ENCODE peak calls at places on chromosomes 16 and 17, in ten cellular contexts. W is mesothelial cell of epicardium, V is nephron progenitor cell, Y is foreskin fibroblast, D is dorsolateral prefrontal cortex, N is BE2C, S is neural progenitor cell, T is heart left ventricle, B is prostate gland, K is AG04450. J is an unnamed sample.
A peak's percentile ranks its signal among the peaks of the same experiment; 100 is the strongest.

GRCh38 chr16:6643083-6643686 is 689.5 kb upstream of the RBFOX1 start:
- DNase-seq in V (peak; percentile 71), K (peak; percentile 1), W (no peak), T (no peak), B (peak; percentile 45), S (peak; percentile 59), D (peak; percentile 51), N (peak; percentile 25), Y (peak; percentile 32), J (peak; percentile 10)

GRCh38 chr16:87560428-87561199 is 41.7 kb upstream of the JPH3 start:
- DNase-seq in K (no peak), D (no peak), W (no peak), V (no peak), T (peak; percentile 34), S (no peak), B (no peak), Y (no peak), N (peak; percentile 93), J (no peak)

GRCh38 chr17:55430531-55431228 is 9.0 kb upstream of the MMD start:
- DNase-seq in W (no peak), V (no peak), N (peak; percentile 61), S (no peak), K (no peak), T (no peak), B (no peak), D (no peak), Y (no peak), J (no peak)

GRCh38 chr16:81641403-81642106 is 137.5 kb upstream of the PLCG2 start:
- DNase-seq in B (no peak), D (no peak), S (peak; percentile 84), T (no peak), N (peak; percentile 85), K (no peak), V (peak; percentile 37), Y (no peak), W (no peak), J (no peak)

GRCh38 chr16:5461141-5461540 is 363.5 kb upstream of the EEF2KMT start:
- DNase-seq in Y (no peak), K (no peak), N (peak; percentile 30), D (no peak), B (no peak), V (no peak), W (no peak), S (no peak), T (no peak), J (no peak)

GRCh38 chr17:65278050-65278819 is 141.1 kb downstream of the RGS9 start:
- DNase-seq in S (peak; percentile 88), D (no peak), W (peak; percentile 51), N (peak; percentile 53), K (no peak), V (peak; percentile 78), Y (peak; percentile 54), T (peak; percentile 17), B (peak; percentile 44), J (peak; percentile 18)

GRCh38 chr17:57097832-57098421 is 12.9 kb downstream of the AKAP1 start:
- DNase-seq in D (no peak), Y (peak; percentile 66), V (no peak), N (peak; percentile 57), S (no peak), T (peak; percentile 76), W (no peak), K (no peak), B (no peak), J (peak; percentile 25)

GRCh38 chr17:60077672-60078519 is 825 bp downstream of the HEATR6 start:
- DNase-seq in W (no peak), S (peak; percentile 10), D (no peak), V (no peak), K (no peak), B (no peak), N (no peak), Y (peak; percentile 45), T (no peak), J (no peak)

GRCh38 chr17:34300652-34301390 is 15.3 kb downstream of the CCL11 start:
- DNase-seq in D (no peak), V (no peak), W (no peak), N (no peak), Y (peak; percentile 55), T (no peak), K (no peak), B (no peak), S (no peak), J (no peak)

GRCh38 chr16:7101054-7101453 is 231.6 kb upstream of the RBFOX1 start:
- DNase-seq in V (no peak), W (no peak), S (no peak), N (no peak), Y (no peak), K (no peak), B (no peak), D (no peak), T (no peak), J (no peak)

GRCh38 chr16:716250-716607 is 1.3 kb downstream of the METRN start:
- DNase-seq in D (peak; percentile 92), S (peak; percentile 95), T (no peak), Y (peak; percentile 44), B (no peak), W (no peak), V (peak; percentile 81), N (peak; percentile 70), K (no peak), J (no peak)

GRCh38 chr17:19386974-19387920 is at the start of gene MFAP4:
- DNase-seq in D (no peak), T (peak; percentile 71), S (peak; percentile 80), N (peak; percentile 67), V (peak; percentile 73), W (peak; percentile 75), Y (peak; percentile 77), B (no peak), K (peak; percentile 88), J (peak; percentile 91)

GRCh38 chr17:58337126-58337599 is 8.6 kb upstream of the TSPOAP1 start:
- DNase-seq in N (no peak), V (no peak), K (no peak), D (no peak), S (no peak), W (no peak), B (no peak), Y (no peak), T (no peak), J (no peak)

GRCh38 chr17:8875957-8876356 is 8.5 kb upstream of the PIK3R6 start:
- DNase-seq in V (no peak), B (no peak), S (no peak), N (no peak), T (no peak), K (no peak), D (no peak), Y (peak; percentile 27), W (no peak), J (no peak)

GRCh38 chr17:4172356-4172755 is 29.4 kb downstream of the CYB5D2 start:
- DNase-seq in Y (no peak), T (no peak), N (no peak), D (no peak), W (no peak), B (no peak), K (no peak), V (no peak), S (no peak), J (no peak)

GRCh38 chr17:17922198-17922901 is 49.9 kb downstream of the TOM1L2 start:
- DNase-seq in V (peak; percentile 28), K (no peak), T (no peak), W (no peak), N (no peak), B (no peak), Y (no peak), S (no peak), D (no peak), J (no peak)

GRCh38 chr17:38674013-38674748 is 576 bp downstream of the EPOP start:
- DNase-seq in K (no peak), N (peak; percentile 38), B (no peak), W (no peak), S (peak; percentile 65), Y (no peak), D (no peak), V (peak; percentile 34), T (no peak), J (no peak)

GRCh38 chr17:30148376-30148775 is 31.8 kb downstream of the NSRP1 start:
- DNase-seq in N (no peak), S (no peak), V (no peak), T (no peak), Y (no peak), K (no peak), D (no peak), B (no peak), W (no peak), J (no peak)

GRCh38 chr17:66836063-66837005 is 1.4 kb downstream of the CACNG5 start:
- DNase-seq in T (no peak), W (no peak), D (no peak), S (no peak), V (no peak), K (no peak), Y (no peak), B (no peak), N (no peak), J (no peak)

DNA sequence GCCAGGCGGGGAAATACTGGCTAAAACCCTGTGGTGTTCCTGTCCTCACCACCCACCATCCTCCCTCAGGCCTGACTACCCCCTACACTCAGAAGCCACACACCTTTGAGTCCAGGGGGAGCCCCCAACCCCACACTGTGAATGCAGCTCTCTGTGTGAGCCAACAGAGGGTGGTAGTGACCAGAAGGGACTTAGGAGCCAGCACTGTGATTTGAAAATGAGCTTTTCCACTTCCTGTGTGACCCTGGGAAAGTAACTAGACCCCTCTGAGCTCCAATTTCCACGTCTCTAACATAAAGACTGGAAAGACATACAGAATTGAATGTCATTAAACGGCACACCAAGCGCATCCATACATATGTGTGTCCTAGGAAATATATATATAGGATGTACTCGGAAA is 58.7 kb downstream of the SDK2 start:
- DNase-seq in D (no peak), N (no peak), B (no peak), S (no peak), K (no peak), Y (no peak), T (no peak), V (no peak), W (no peak), J (no peak)
- TF ChIP-seq CTCF in D (no peak), N (peak; percentile 51), B (no peak), S (peak; percentile 31), K (no peak), Y (no peak), T (no peak), V (no peak), W (no peak), J (no peak)

GRCh38 chr17:7252176-7253043 is at the start of gene ELP5:
- DNase-seq in S (peak; percentile 98), V (peak; percentile 94), D (peak; percentile 91), W (peak; percentile 84), B (peak; percentile 88), N (peak; percentile 90), K (peak; percentile 81), T (peak; percentile 96), Y (peak; percentile 91), J (peak; percentile 84)
- TF ChIP-seq CTCF in S (peak; percentile 44), V (no peak), D (peak; percentile 41), W (no peak), B (peak; percentile 62), N (no peak), K (no peak), T (peak; percentile 30), Y (no peak), J (peak; percentile 19)

GRCh38 chr16:3717235-3718018 is at the start of gene TRAP1:
- DNase-seq in K (peak; percentile 30), W (peak; percentile 87), D (peak; percentile 93), B (peak; percentile 83), Y (peak; percentile 84), T (peak; percentile 90), N (peak; percentile 95), S (peak; percentile 90), V (peak; percentile 94), J (peak; percentile 44)
- TF ChIP-seq CTCF in K (no peak), W (no peak), D (peak; percentile 15), B (no peak), Y (no peak), T (no peak), N (no peak), S (no peak), V (no peak), J (no peak)

GRCh38 chr16:90019543-90020259 is 445 bp upstream of the DBNDD1 start:
- DNase-seq in D (no peak), N (peak; percentile 75), T (no peak), Y (peak; percentile 60), B (no peak), S (peak; percentile 85), K (peak; percentile 53), V (peak; percentile 80), W (peak; percentile 52), J (no peak)
- TF ChIP-seq CTCF in D (peak; percentile 15), N (no peak), T (no peak), Y (no peak), B (peak; percentile 50), S (peak; percentile 51), K (peak; percentile 19), V (no peak), W (peak; percentile 25), J (no peak)